ENCODE peak calls at places on chromosomes 5 and 9, in ten cellular contexts. G, K, B, H, Z, V, Y, T, U and Q are unnamed samples.

GRCh38 chr9:15697459-15697858 is 144.6 kb downstream of the CCDC171 start:
- DNase-seq in G (no peak), K (peak; percentile 95), B (no peak), H (no peak), Z (no peak), V (no peak), Y (no peak), T (no peak), U (no peak), Q (peak; percentile 26)

GRCh38 chr9:135379540-135380267 is 99.9 kb upstream of the PPP1R26 start:
- DNase-seq in G (no peak), K (no peak), B (no peak), H (no peak), Z (no peak), V (no peak), Y (no peak), T (no peak), U (no peak), Q (no peak)

GRCh38 chr5:96079075-96079474 is 117.4 kb upstream of the ELL2 start:
- DNase-seq in G (no peak), K (peak; percentile 97), B (no peak), H (no peak), Z (no peak), V (no peak), Y (peak; percentile 58), T (no peak), U (no peak), Q (peak; percentile 69)

GRCh38 chr9:38195737-38196161 is 126.7 kb upstream of the SHB start:
- DNase-seq in G (peak; percentile 38), K (no peak), B (no peak), H (no peak), Z (no peak), V (no peak), Y (no peak), T (no peak), U (peak; percentile 50), Q (no peak)

GRCh38 chr9:126031116-126031515 is 283.9 kb downstream of the PBX3 start:
- DNase-seq in G (no peak), K (no peak), B (no peak), H (no peak), Z (no peak), V (no peak), Y (no peak), T (no peak), U (no peak), Q (no peak)

GRCh38 chr5:153824909-153825308 is 213.8 kb downstream of the FAM114A2 start:
- DNase-seq in G (no peak), K (no peak), B (no peak), H (no peak), Z (no peak), V (no peak), Y (no peak), T (no peak), U (no peak), Q (no peak)

GRCh38 chr5:173717959-173718358 is 101.5 kb upstream of the BOD1 start:
- DNase-seq in G (no peak), K (no peak), B (no peak), H (no peak), Z (no peak), V (no peak), Y (no peak), T (no peak), U (no peak), Q (no peak)

GRCh38 chr9:115997923-115998322 is 155.7 kb upstream of the PAPPA start:
- DNase-seq in G (no peak), K (peak; percentile 88), B (peak; percentile 61), H (no peak), Z (no peak), V (no peak), Y (no peak), T (no peak), U (no peak), Q (no peak)

GRCh38 chr9:38677660-38678303 is 42.2 kb downstream of the FAM240B start:
- DNase-seq in G (no peak), K (no peak), B (no peak), H (no peak), Z (no peak), V (no peak), Y (no peak), T (no peak), U (no peak), Q (no peak)

GRCh38 chr5:153781325-153781724 is 257.4 kb downstream of the FAM114A2 start:
- DNase-seq in G (no peak), K (no peak), B (no peak), H (no peak), Z (no peak), V (no peak), Y (no peak), T (no peak), U (no peak), Q (no peak)

GRCh38 chr5:177455036-177455660 is 8.5 kb downstream of the PRR7 start:
- DNase-seq in G (peak; percentile 91), K (peak; percentile 57), B (peak; percentile 84), H (peak; percentile 89), Z (peak; percentile 90), V (peak; percentile 87), Y (peak; percentile 84), T (peak; percentile 90), U (no peak), Q (peak; percentile 83)

GRCh38 chr5:6760003-6760402 is 46.8 kb downstream of the TENT4A start:
- DNase-seq in G (no peak), K (no peak), B (no peak), H (peak; percentile 10), Z (no peak), V (no peak), Y (no peak), T (no peak), U (no peak), Q (no peak)

GRCh38 chr9:87498816-87499454 is 1.3 kb downstream of the DAPK1 start:
- DNase-seq in G (peak; percentile 31), K (no peak), B (no peak), H (no peak), Z (no peak), V (no peak), Y (no peak), T (no peak), U (no peak), Q (peak; percentile 33)

GRCh38 chr5:137036630-137037029 is 462.5 kb downstream of the SPOCK1 start:
- DNase-seq in G (no peak), K (no peak), B (no peak), H (no peak), Z (no peak), V (no peak), Y (no peak), T (no peak), U (no peak), Q (no peak)

DNA sequence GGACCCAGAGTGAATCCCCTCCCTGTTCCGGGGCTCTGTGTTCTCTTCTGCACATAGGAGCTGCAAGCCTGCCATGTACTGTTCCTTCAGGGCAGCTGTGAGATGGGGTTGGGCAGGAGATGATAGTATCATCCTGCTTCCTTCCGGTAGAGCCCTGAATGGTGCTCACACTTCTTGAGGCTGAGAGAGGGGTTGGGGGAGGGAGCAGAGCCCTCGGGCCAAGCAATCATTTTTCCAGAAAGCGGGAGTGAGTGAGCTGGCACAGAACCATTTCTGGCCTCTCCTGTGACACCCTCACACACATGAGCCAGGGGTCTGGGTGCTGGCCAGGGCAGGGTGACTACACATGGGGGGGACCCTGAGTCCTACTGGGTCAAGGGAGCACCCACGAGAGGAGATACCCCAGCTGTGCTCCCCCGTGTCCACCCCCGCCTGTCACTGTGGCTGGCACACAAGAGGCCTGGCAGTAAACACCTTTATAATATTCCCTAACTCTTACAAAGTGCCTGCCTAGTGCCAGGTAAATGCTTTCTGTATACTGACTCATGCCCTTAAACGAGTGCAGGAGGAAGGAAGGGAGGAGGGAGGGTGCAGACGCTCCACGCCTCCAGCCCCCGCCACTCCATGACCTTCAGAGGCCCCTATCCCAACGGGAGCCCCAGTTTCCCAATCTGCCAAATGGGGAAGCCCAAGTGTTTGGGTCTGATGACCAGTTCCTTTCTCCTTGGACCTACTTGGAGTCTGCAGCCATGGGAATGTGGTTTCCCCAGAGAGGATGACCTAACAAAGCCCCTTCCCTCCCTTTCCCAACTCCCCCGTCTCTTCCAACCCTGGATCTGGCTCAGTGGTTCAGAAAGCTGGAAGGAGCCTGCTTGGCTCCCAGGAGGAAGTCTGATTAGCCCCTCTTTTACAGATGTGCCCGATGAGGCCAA is 15.5 kb downstream of the AKNA start:
- DNase-seq in G (no peak), K (no peak), B (no peak), H (no peak), Z (no peak), V (peak; percentile 51), Y (no peak), T (no peak), U (no peak), Q (no peak)
- TF ChIP-seq POLR2A in G (no peak), K (no peak), B (no peak), H (no peak), Z (peak; percentile 20), V (no peak), Y (no peak), T (no peak), U (no peak), Q (no peak)

GRCh38 chr5:181187500-181188213 is 17.3 kb downstream of the TRIM7 start:
- DNase-seq in G (peak; percentile 48), K (peak; percentile 80), B (peak; percentile 83), H (peak; percentile 92), Z (no peak), V (peak; percentile 92), Y (no peak), T (peak; percentile 73), U (peak; percentile 88), Q (no peak)
- TF ChIP-seq POLR2A in G (no peak), K (no peak), B (no peak), H (no peak), Z (no peak), V (no peak), Y (no peak), T (no peak), U (no peak), Q (no peak)

DNA sequence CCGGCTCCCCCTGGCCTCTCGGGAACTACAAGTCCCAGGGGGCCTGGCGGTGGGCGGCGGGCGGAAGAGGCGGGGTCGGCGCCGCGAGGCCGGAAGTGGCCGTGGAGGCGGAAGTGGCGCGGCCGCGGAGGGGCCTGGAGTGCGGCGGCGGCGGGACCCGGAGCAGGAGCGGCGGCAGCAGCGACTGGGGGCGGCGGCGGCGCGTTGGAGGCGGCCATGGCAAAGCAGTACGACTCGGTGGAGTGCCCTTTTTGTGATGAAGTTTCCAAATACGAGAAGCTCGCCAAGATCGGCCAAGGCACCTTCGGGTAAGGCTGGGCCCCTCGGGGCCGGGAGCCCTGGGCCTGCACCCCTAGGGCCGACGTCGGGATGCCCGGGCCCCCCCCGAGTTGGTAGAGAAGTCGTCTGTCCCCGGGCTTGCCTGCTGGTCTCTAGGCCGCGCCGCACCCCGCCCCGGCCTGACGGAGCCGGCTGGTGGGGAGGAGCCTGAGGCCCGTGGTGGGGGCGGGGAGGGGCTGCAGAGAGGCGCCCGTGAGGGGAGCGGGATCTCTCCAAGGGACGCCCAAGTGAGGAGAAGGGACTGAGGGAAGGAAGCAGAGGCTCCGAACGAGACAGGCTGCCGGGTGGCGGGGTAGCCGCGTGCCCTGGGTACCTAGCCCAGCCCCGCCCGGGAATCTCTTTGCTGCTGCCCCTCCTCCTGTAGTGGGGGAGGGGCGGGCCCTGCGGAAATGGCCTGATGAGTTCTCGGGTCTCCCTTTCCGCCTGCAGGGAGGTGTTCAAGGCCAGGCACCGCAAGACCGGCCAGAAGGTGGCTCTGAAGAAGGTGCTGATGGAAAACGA is at the start of gene CDK9:
- DNase-seq in G (peak; percentile 95), K (peak; percentile 81), B (peak; percentile 93), H (peak; percentile 93), Z (peak; percentile 90), V (peak; percentile 95), Y (peak; percentile 90), T (peak; percentile 93), U (peak; percentile 89), Q (peak; percentile 95)
- TF ChIP-seq POLR2A in G (peak; percentile 93), K (peak; percentile 79), B (peak; percentile 43), H (peak; percentile 38), Z (peak; percentile 62), V (peak; percentile 75), Y (peak; percentile 51), T (no peak), U (no peak), Q (peak; percentile 65)

GRCh38 chr9:137441289-137441934 is at the start of gene ENTPD8:
- DNase-seq in G (peak; percentile 89), K (no peak), B (no peak), H (peak; percentile 65), Z (no peak), V (peak; percentile 53), Y (peak; percentile 76), T (peak; percentile 82), U (no peak), Q (no peak)
- TF ChIP-seq POLR2A in G (no peak), K (no peak), B (no peak), H (no peak), Z (no peak), V (no peak), Y (no peak), T (no peak), U (no peak), Q (no peak)